ENCODE peak calls at places on chromosomes 4 and X, in eight cellular contexts. V is T-helper 17 cell; B is left lung; Q is B cell; U is activated naive CD4-positive, alpha-beta T cell treated with anti-CD3 and anti-CD28 coated beads, Interleukin-2, amount 50 U/mL, for 72 hours; T is lower lobe of right lung; L is epithelial cell of proximal tubule; G is NCI-H2081. E is an unnamed sample.

GRCh38 chr4:179095585-179096228 is 1653.5 kb upstream of the AGA start:
- DNase-seq in V (no peak), L (no peak), B (no peak), Q (no peak), U (no peak), G (no peak), T (no peak), E (no peak)

GRCh38 chr4:76194325-76194724 is 19.3 kb downstream of the SCARB2 start:
- DNase-seq in U (no peak), Q (no peak), T (no peak), G (no peak), B (no peak), V (no peak), L (peak; percentile 96), E (no peak)

GRCh38 chrX:82029571-82030218 is 827.8 kb downstream of the SH3BGRL start:
- DNase-seq in V (no peak), U (no peak), L (no peak), Q (no peak), B (no peak), G (no peak), T (no peak), E (no peak)

GRCh38 chr4:108512615-108513505 is 107.5 kb upstream of the RPL34 start:
- DNase-seq in V (no peak), L (no peak), Q (no peak), B (peak; percentile 28), U (no peak), G (peak; percentile 53), T (no peak), E (no peak)

GRCh38 chr4:81136161-81136910 is 78.7 kb downstream of the PRKG2 start:
- DNase-seq in L (no peak), B (no peak), T (no peak), G (no peak), U (no peak), Q (no peak), V (no peak), E (no peak)

GRCh38 chr4:185838514-185839203 is 26.7 kb upstream of the SORBS2 start:
- DNase-seq in B (no peak), U (no peak), L (no peak), G (no peak), V (no peak), Q (no peak), T (no peak), E (no peak)

GRCh38 chr4:182085051-182085480 is 158.1 kb upstream of the TENM3 start:
- DNase-seq in B (no peak), G (no peak), V (no peak), T (no peak), L (no peak), Q (no peak), U (no peak), E (no peak)

GRCh38 chrX:108022491-108023089 is 22.3 kb upstream of the VSIG1 start:
- DNase-seq in U (no peak), Q (no peak), V (no peak), G (no peak), B (no peak), T (no peak), L (no peak), E (no peak)

GRCh38 chrX:15349046-15349445 is 13.7 kb upstream of the PIGA start:
- DNase-seq in U (no peak), T (no peak), B (no peak), L (peak; percentile 10), G (peak; percentile 69), V (no peak), Q (no peak), E (no peak)

GRCh38 chrX:109974906-109975655 is 27.8 kb upstream of the TMEM164 start:
- DNase-seq in V (no peak), L (peak; percentile 29), G (no peak), U (no peak), B (no peak), T (no peak), Q (no peak), E (no peak)

GRCh38 chr4:80532674-80533333 is 197.3 kb downstream of the CFAP299 start:
- DNase-seq in G (no peak), T (no peak), L (no peak), B (no peak), U (no peak), V (no peak), Q (no peak), E (no peak)

GRCh38 chrX:153380691-153381090 is 20.5 kb downstream of the PNMA6E start:
- DNase-seq in B (no peak), Q (no peak), L (no peak), U (no peak), T (no peak), G (no peak), V (no peak), E (no peak)

GRCh38 chr4:113951263-113951662 is 28.2 kb downstream of the ARSJ start:
- DNase-seq in U (no peak), Q (no peak), B (no peak), T (no peak), G (no peak), V (no peak), L (no peak), E (no peak)

GRCh38 chr4:92387459-92388069 is 83.8 kb downstream of the GRID2 start:
- DNase-seq in G (peak; percentile 19), U (no peak), Q (no peak), B (no peak), T (no peak), L (peak; percentile 26), V (no peak), E (no peak)

GRCh38 chrX:65586491-65586890 is 51.9 kb upstream of the LAS1L start:
- DNase-seq in V (no peak), T (peak; percentile 43), G (no peak), B (no peak), Q (no peak), U (no peak), L (no peak), E (no peak)

GRCh38 chr4:127509155-127509554 is 123.6 kb upstream of the INTU start:
- DNase-seq in U (no peak), G (no peak), V (no peak), B (no peak), T (no peak), L (no peak), Q (no peak), E (no peak)

GRCh38 chr4:92840880-92841279 is 537.1 kb downstream of the GRID2 start:
- DNase-seq in B (no peak), G (no peak), T (no peak), U (no peak), L (no peak), V (no peak), Q (no peak), E (no peak)

GRCh38 chrX:38312436-38312835 is 14.9 kb downstream of the RPGR start:
- DNase-seq in T (no peak), L (no peak), V (no peak), U (no peak), Q (no peak), B (no peak), G (no peak), E (no peak)

GRCh38 chr4:78951862-78952472 is 12.7 kb upstream of the PAQR3 start:
- DNase-seq in V (no peak), T (no peak), L (no peak), Q (peak; percentile 16), B (no peak), G (peak; percentile 16), U (no peak), E (no peak)

GRCh38 chr4:155639674-155640529 is 26.7 kb upstream of the GUCY1A1 start:
- DNase-seq in B (no peak), T (no peak), U (no peak), G (no peak), L (no peak), Q (no peak), V (no peak), E (no peak)

GRCh38 chrX:129724767-129725166 is 14.0 kb upstream of the XPNPEP2 start:
- DNase-seq in B (no peak), L (no peak), U (no peak), Q (no peak), V (no peak), T (no peak), G (no peak), E (no peak)

GRCh38 chrX:143632625-143633387 is 3.1 kb downstream of the SLITRK4 start:
- DNase-seq in Q (no peak), U (no peak), L (no peak), V (no peak), G (no peak), T (no peak), B (no peak), E (peak; percentile 47)

GRCh38 chrX:7876957-7877356 is 34.0 kb downstream of the VCX start:
- DNase-seq in G (no peak), Q (no peak), V (no peak), T (no peak), L (no peak), U (no peak), B (no peak), E (no peak)

GRCh38 chr4:142435599-142436235 is 410.4 kb downstream of the INPP4B start:
- DNase-seq in B (peak; percentile 34), U (no peak), V (no peak), G (no peak), Q (no peak), L (no peak), T (peak; percentile 28), E (no peak)

GRCh38 chr4:288891-289290 is 16.4 kb downstream of the ZNF732 start:
- DNase-seq in T (no peak), Q (no peak), U (no peak), B (no peak), L (no peak), V (no peak), G (no peak), E (no peak)

GRCh38 chr4:22672944-22673343 is 19.8 kb upstream of the GBA3 start:
- DNase-seq in V (no peak), L (no peak), G (no peak), Q (no peak), T (no peak), B (no peak), U (no peak), E (no peak)

GRCh38 chr4:15469402-15470148 is at the start of gene CC2D2A:
- DNase-seq in B (no peak), L (no peak), V (no peak), Q (no peak), G (no peak), U (no peak), T (no peak), E (no peak)

GRCh38 chr4:100290585-100290984 is 100.3 kb upstream of the DDIT4L start:
- DNase-seq in L (no peak), G (no peak), V (no peak), T (no peak), B (no peak), Q (no peak), U (no peak), E (no peak)

GRCh38 chr4:95505801-95506200 is 43.0 kb downstream of the UNC5C start:
- DNase-seq in Q (no peak), G (no peak), U (no peak), L (no peak), T (no peak), V (no peak), B (no peak), E (no peak)

GRCh38 chrX:71664889-71665491 is 2.4 kb upstream of the LOC101059915 start:
- DNase-seq in Q (no peak), G (no peak), L (no peak), B (no peak), T (no peak), U (no peak), V (no peak), E (no peak)

GRCh38 chrX:67693928-67694327 is 150.1 kb downstream of the AR start:
- DNase-seq in V (no peak), U (no peak), L (peak; percentile 6), T (no peak), Q (no peak), G (no peak), B (no peak), E (no peak)

GRCh38 chr4:2081540-2081939 is 22.4 kb downstream of the NAT8L start:
- DNase-seq in B (peak; percentile 36), T (no peak), V (no peak), U (peak; percentile 35), Q (no peak), L (no peak), G (no peak), E (no peak)

GRCh38 chr4:15799703-15800102 is 21.6 kb downstream of the CD38 start:
- DNase-seq in B (no peak), G (no peak), V (no peak), U (no peak), L (no peak), Q (no peak), T (no peak), E (no peak)

GRCh38 chr4:84814100-84814750 is 152.3 kb downstream of the WDFY3 start:
- DNase-seq in Q (no peak), L (peak; percentile 82), V (no peak), B (no peak), G (no peak), U (no peak), T (no peak), E (peak; percentile 55)